ENCODE peak calls at places on chromosomes 7 and 10, in four cellular contexts. One of them, this sample, is unnamed.
A peak's percentile ranks its signal among the peaks of the same experiment; 100 is the strongest.

GRCh38 chr7:49643321-49643720 is 130.1 kb upstream of the VWC2 start:
- DNase-seq in SK-N-SH: no peak
- DNase-seq in transverse colon: no peak
- DNase-seq in A549: no peak
- DNase-seq in this sample: no peak

GRCh38 chr10:14186245-14186644 is 144.5 kb downstream of the FRMD4A start:
- DNase-seq in SK-N-SH: no peak
- DNase-seq in transverse colon: no peak
- DNase-seq in A549: no peak
- DNase-seq in this sample: no peak

GRCh38 chr10:128095023-128095752 is 31.0 kb downstream of the MKI67 start:
- DNase-seq in SK-N-SH: no peak
- DNase-seq in transverse colon: peak; percentile 33
- DNase-seq in A549: no peak
- DNase-seq in this sample: no peak

GRCh38 chr10:37549054-37549453 is 308.4 kb downstream of the ZNF248 start:
- DNase-seq in SK-N-SH: no peak
- DNase-seq in transverse colon: no peak
- DNase-seq in A549: no peak
- DNase-seq in this sample: no peak

GRCh38 chr10:27744478-27745379 is 890 bp downstream of the MKX start:
- DNase-seq in SK-N-SH: peak; percentile 21
- DNase-seq in transverse colon: peak; percentile 33
- DNase-seq in A549: no peak
- DNase-seq in this sample: peak; percentile 67

GRCh38 chr7:152048051-152048450 is 22.6 kb downstream of the GALNT11 start:
- DNase-seq in SK-N-SH: no peak
- DNase-seq in transverse colon: no peak
- DNase-seq in A549: no peak
- DNase-seq in this sample: no peak

GRCh38 chr7:127874049-127874636 is 157.1 kb downstream of the LRRC4 start:
- DNase-seq in SK-N-SH: no peak
- DNase-seq in transverse colon: no peak
- DNase-seq in A549: no peak
- DNase-seq in this sample: no peak

GRCh38 chr7:127619681-127620405 is 1.9 kb upstream of the PAX4 start:
- DNase-seq in SK-N-SH: peak; percentile 41
- DNase-seq in transverse colon: no peak
- DNase-seq in A549: no peak
- DNase-seq in this sample: no peak

GRCh38 chr10:123911866-123912265 is 20.3 kb upstream of the CPXM2 start:
- DNase-seq in SK-N-SH: no peak
- DNase-seq in transverse colon: no peak
- DNase-seq in A549: no peak
- DNase-seq in this sample: no peak

GRCh38 chr7:115008465-115009114 is 86.7 kb downstream of the MDFIC start:
- DNase-seq in SK-N-SH: no peak
- DNase-seq in transverse colon: peak; percentile 36
- DNase-seq in A549: no peak
- DNase-seq in this sample: peak; percentile 68

GRCh38 chr7:101816499-101817030 is 861 bp upstream of the CUX1 start:
- DNase-seq in SK-N-SH: peak; percentile 89
- DNase-seq in transverse colon: peak; percentile 64
- DNase-seq in A549: no peak
- DNase-seq in this sample: peak; percentile 58

GRCh38 chr10:79237801-79238520 is 109.3 kb upstream of the PPIF start:
- DNase-seq in SK-N-SH: peak; percentile 52
- DNase-seq in transverse colon: no peak
- DNase-seq in A549: no peak
- DNase-seq in this sample: no peak

GRCh38 chr10:73647211-73647874 is 6.1 kb upstream of the MYOZ1 start:
- DNase-seq in SK-N-SH: peak; percentile 96
- DNase-seq in transverse colon: peak; percentile 50
- DNase-seq in A549: no peak
- DNase-seq in this sample: peak; percentile 82

GRCh38 chr7:130299909-130300308 is 6.9 kb downstream of the CPA4 start:
- DNase-seq in SK-N-SH: no peak
- DNase-seq in transverse colon: no peak
- DNase-seq in A549: no peak
- DNase-seq in this sample: no peak

GRCh38 chr10:58412502-58412961 is 27.3 kb downstream of the TFAM start:
- DNase-seq in SK-N-SH: no peak
- DNase-seq in transverse colon: no peak
- DNase-seq in A549: peak; percentile 40
- DNase-seq in this sample: no peak

GRCh38 chr10:26274391-26274790 is 57.8 kb downstream of the GAD2 start:
- DNase-seq in SK-N-SH: no peak
- DNase-seq in transverse colon: no peak
- DNase-seq in A549: no peak
- DNase-seq in this sample: no peak

GRCh38 chr10:104559935-104560334 is 81.2 kb upstream of the SORCS3 start:
- DNase-seq in SK-N-SH: no peak
- DNase-seq in transverse colon: no peak
- DNase-seq in A549: no peak
- DNase-seq in this sample: no peak

DNA sequence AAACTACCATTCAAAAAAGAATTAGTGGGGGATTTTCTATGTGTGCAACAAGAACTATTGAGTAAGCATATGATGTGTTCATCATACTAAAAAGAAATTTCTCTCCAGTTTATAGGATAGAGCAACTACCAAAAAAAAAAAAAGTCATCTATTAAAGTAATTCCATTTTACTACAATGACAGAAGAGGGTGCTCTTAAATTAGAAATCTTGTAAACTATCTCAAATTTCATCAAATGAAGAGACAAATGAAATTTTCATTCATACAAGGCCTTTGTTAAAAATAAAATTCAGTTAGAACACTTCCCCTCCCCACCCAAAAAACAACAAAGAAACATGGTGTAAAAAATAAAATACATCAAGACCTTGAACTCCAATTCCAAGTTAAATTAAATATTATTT is 195.4 kb upstream of the PLXDC2 start:
- DNase-seq in SK-N-SH: no peak
- DNase-seq in transverse colon: no peak
- DNase-seq in A549: no peak
- DNase-seq in this sample: no peak
- TF ChIP-seq CTCF in SK-N-SH: peak; percentile 56
- TF ChIP-seq CTCF in transverse colon: no peak
- TF ChIP-seq CTCF in A549: no peak
- TF ChIP-seq CTCF in this sample: no peak

GRCh38 chr7:111931016-111931517 is 275.1 kb downstream of the DOCK4 start:
- DNase-seq in SK-N-SH: no peak
- DNase-seq in transverse colon: no peak
- DNase-seq in A549: no peak
- DNase-seq in this sample: no peak
- TF ChIP-seq EP300 in SK-N-SH: no peak
- TF ChIP-seq EP300 in transverse colon: no peak
- TF ChIP-seq EP300 in A549: no peak
- TF ChIP-seq EP300 in this sample: no peak

GRCh38 chr7:158227258-158227657 is 360.4 kb downstream of the PTPRN2 start:
- DNase-seq in SK-N-SH: no peak
- DNase-seq in transverse colon: no peak
- DNase-seq in A549: no peak
- DNase-seq in this sample: no peak

GRCh38 chr7:158229945-158230344 is 357.7 kb downstream of the PTPRN2 start:
- DNase-seq in SK-N-SH: no peak
- DNase-seq in transverse colon: no peak
- DNase-seq in A549: no peak
- DNase-seq in this sample: no peak

GRCh38 chr7:158228131-158228530 is 359.5 kb downstream of the PTPRN2 start:
- DNase-seq in SK-N-SH: no peak
- DNase-seq in transverse colon: no peak
- DNase-seq in A549: no peak
- DNase-seq in this sample: no peak

GRCh38 chr7:158228986-158229385 is 358.6 kb downstream of the PTPRN2 start:
- DNase-seq in SK-N-SH: no peak
- DNase-seq in transverse colon: no peak
- DNase-seq in A549: no peak
- DNase-seq in this sample: no peak
- TF ChIP-seq CTCF in SK-N-SH: no peak
- TF ChIP-seq CTCF in transverse colon: no peak
- TF ChIP-seq CTCF in A549: no peak
- TF ChIP-seq CTCF in this sample: no peak

GRCh38 chr7:106012935-106013439 is 49.9 kb downstream of the CDHR3 start:
- DNase-seq in SK-N-SH: peak; percentile 61
- DNase-seq in transverse colon: no peak
- DNase-seq in A549: no peak
- DNase-seq in this sample: no peak

GRCh38 chr7:106016331-106016730 is 53.3 kb downstream of the CDHR3 start:
- DNase-seq in SK-N-SH: no peak
- DNase-seq in transverse colon: no peak
- DNase-seq in A549: no peak
- DNase-seq in this sample: no peak

GRCh38 chr7:106018566-106019338 is 55.7 kb downstream of the CDHR3 start:
- DNase-seq in SK-N-SH: no peak
- DNase-seq in transverse colon: no peak
- DNase-seq in A549: no peak
- DNase-seq in this sample: no peak

GRCh38 chr7:106017657-106018056 is 54.6 kb downstream of the CDHR3 start:
- DNase-seq in SK-N-SH: no peak
- DNase-seq in transverse colon: no peak
- DNase-seq in A549: no peak
- DNase-seq in this sample: no peak

GRCh38 chr7:106015586-106016218 is 52.6 kb downstream of the CDHR3 start:
- DNase-seq in SK-N-SH: peak; percentile 49
- DNase-seq in transverse colon: no peak
- DNase-seq in A549: no peak
- DNase-seq in this sample: no peak
- TF ChIP-seq EP300 in SK-N-SH: no peak
- TF ChIP-seq EP300 in transverse colon: no peak
- TF ChIP-seq EP300 in A549: no peak
- TF ChIP-seq EP300 in this sample: no peak

GRCh38 chr7:87687653-87688254 is 59.6 kb downstream of the RUNDC3B start:
- DNase-seq in SK-N-SH: no peak
- DNase-seq in transverse colon: no peak
- DNase-seq in A549: no peak
- DNase-seq in this sample: no peak
- TF ChIP-seq CTCF in SK-N-SH: no peak
- TF ChIP-seq CTCF in transverse colon: no peak
- TF ChIP-seq CTCF in A549: no peak
- TF ChIP-seq CTCF in this sample: no peak